ENCODE peak calls at places on chromosomes 12 and 14, in ten cellular contexts. A, Y, N, K, E, D, U, S, O and Q are unnamed samples.

GRCh38 chr12:131116437-131117117 is 162.9 kb downstream of the ADGRD1 start:
- DNase-seq in A (no peak), O (peak; percentile 52), N (peak; percentile 75), E (no peak), K (no peak), S (peak; percentile 37), U (no peak), Y (no peak), D (no peak), Q (no peak)

GRCh38 chr12:25319233-25319984 is 68.7 kb upstream of the KRAS start:
- DNase-seq in O (no peak), U (no peak), D (no peak), Y (no peak), K (no peak), A (no peak), N (no peak), S (no peak), E (no peak), Q (no peak)

GRCh38 chr12:88471641-88472040 is 108.6 kb downstream of the KITLG start:
- DNase-seq in U (no peak), E (peak; percentile 55), D (peak; percentile 25), K (no peak), N (peak; percentile 82), S (no peak), Y (peak; percentile 90), A (no peak), O (peak; percentile 92), Q (peak; percentile 82)

GRCh38 chr14:91888641-91889476 is 21.5 kb upstream of the TC2N start:
- DNase-seq in U (no peak), S (no peak), O (peak; percentile 4), Y (no peak), E (no peak), N (no peak), K (no peak), A (no peak), D (no peak), Q (no peak)

GRCh38 chr12:2118481-2119255 is 65.9 kb downstream of the CACNA1C start:
- DNase-seq in U (no peak), S (no peak), Y (no peak), O (no peak), K (no peak), E (no peak), N (no peak), A (no peak), D (no peak), Q (no peak)

GRCh38 chr12:4353785-4354208 is 25.7 kb downstream of the FGF23 start:
- DNase-seq in D (peak; percentile 43), N (no peak), O (peak; percentile 11), Y (peak; percentile 16), E (no peak), U (no peak), A (peak; percentile 21), S (no peak), K (no peak), Q (peak; percentile 4)

GRCh38 chr12:32507559-32508276 is 108.4 kb downstream of the FGD4 start:
- DNase-seq in K (no peak), U (no peak), Y (no peak), E (no peak), O (no peak), A (no peak), D (no peak), N (no peak), S (no peak), Q (no peak)

GRCh38 chr12:26177303-26177702 is 18.1 kb upstream of the SSPN start:
- DNase-seq in E (no peak), O (no peak), U (no peak), D (no peak), A (no peak), Y (peak; percentile 9), S (no peak), N (no peak), K (no peak), Q (no peak)

GRCh38 chr14:46819117-46819516 is 167.5 kb upstream of the RPL10L start:
- DNase-seq in K (no peak), Y (no peak), E (no peak), D (no peak), U (no peak), S (no peak), N (no peak), O (no peak), A (no peak), Q (no peak)

GRCh38 chr12:98895086-98895651 is 250.1 kb downstream of the APAF1 start:
- DNase-seq in U (no peak), S (peak; percentile 45), D (no peak), N (no peak), Y (no peak), A (no peak), O (no peak), K (no peak), E (no peak), Q (no peak)

GRCh38 chr12:87383705-87384104 is 645.5 kb downstream of the C12orf50 start:
- DNase-seq in S (no peak), A (no peak), O (peak; percentile 79), Y (no peak), E (no peak), K (no peak), U (no peak), N (no peak), D (peak; percentile 20), Q (no peak)

GRCh38 chr14:55249423-55249822 is 21.8 kb upstream of the FBXO34 start:
- DNase-seq in S (no peak), K (no peak), Y (no peak), U (no peak), A (no peak), O (peak; percentile 64), D (no peak), E (no peak), N (peak; percentile 17), Q (no peak)

GRCh38 chr14:29926228-29926627 is 1.4 kb downstream of the PRKD1 start:
- DNase-seq in O (no peak), A (no peak), S (no peak), K (no peak), E (no peak), D (no peak), Y (no peak), N (no peak), U (peak; percentile 6), Q (no peak)

GRCh38 chr14:102140027-102140749 is 491 bp downstream of the WDR20 start:
- DNase-seq in K (peak; percentile 23), Y (peak; percentile 35), D (peak; percentile 35), E (no peak), U (peak; percentile 35), O (no peak), A (no peak), N (peak; percentile 28), S (peak; percentile 16), Q (peak; percentile 9)

GRCh38 chr14:33986804-33987203 is 35.9 kb upstream of the EGLN3 start:
- DNase-seq in K (no peak), E (peak; percentile 57), O (peak; percentile 58), N (peak; percentile 86), S (no peak), D (peak; percentile 73), Y (peak; percentile 91), A (no peak), U (no peak), Q (peak; percentile 90)

DNA sequence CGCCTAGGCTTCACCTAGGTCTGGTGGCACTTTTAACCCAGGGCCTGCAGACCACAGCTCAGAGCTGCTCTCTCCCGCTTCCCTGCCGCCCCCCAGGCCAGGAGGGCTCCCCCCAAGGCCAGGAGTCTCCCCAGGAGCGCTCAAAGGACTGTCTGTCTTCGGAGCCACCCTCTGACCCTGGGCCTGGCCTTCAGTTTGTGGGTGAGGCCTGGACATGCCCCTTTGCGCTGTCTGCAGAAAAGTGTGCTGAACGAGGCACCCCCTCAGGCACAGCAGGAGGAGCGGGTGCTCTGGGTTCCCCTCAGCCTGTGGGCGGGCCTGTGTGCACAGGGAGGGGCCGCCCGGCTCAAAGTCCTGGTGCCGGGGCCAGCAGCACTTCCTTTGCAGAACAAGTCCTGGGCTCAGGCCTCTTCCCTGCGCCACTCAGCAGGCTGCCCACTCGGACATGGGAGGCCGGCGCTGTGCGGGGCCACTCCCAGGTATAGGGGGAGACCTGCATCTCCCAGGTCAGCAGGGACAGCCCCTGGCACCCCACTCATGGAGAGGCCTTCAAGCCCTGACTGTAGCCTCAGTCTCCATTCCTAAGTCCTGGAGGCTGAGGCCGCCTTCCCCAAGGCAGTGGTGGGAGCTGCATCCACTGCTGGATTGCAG is 14.3 kb downstream of the DEGS2 start:
- DNase-seq in Y (no peak), N (no peak), E (no peak), O (no peak), U (no peak), A (no peak), K (no peak), D (no peak), S (no peak), Q (no peak)
- TF ChIP-seq CTCF in Y (no peak), N (no peak), E (no peak), O (no peak), U (no peak), A (no peak), K (no peak), D (no peak), S (no peak), Q (no peak)

DNA sequence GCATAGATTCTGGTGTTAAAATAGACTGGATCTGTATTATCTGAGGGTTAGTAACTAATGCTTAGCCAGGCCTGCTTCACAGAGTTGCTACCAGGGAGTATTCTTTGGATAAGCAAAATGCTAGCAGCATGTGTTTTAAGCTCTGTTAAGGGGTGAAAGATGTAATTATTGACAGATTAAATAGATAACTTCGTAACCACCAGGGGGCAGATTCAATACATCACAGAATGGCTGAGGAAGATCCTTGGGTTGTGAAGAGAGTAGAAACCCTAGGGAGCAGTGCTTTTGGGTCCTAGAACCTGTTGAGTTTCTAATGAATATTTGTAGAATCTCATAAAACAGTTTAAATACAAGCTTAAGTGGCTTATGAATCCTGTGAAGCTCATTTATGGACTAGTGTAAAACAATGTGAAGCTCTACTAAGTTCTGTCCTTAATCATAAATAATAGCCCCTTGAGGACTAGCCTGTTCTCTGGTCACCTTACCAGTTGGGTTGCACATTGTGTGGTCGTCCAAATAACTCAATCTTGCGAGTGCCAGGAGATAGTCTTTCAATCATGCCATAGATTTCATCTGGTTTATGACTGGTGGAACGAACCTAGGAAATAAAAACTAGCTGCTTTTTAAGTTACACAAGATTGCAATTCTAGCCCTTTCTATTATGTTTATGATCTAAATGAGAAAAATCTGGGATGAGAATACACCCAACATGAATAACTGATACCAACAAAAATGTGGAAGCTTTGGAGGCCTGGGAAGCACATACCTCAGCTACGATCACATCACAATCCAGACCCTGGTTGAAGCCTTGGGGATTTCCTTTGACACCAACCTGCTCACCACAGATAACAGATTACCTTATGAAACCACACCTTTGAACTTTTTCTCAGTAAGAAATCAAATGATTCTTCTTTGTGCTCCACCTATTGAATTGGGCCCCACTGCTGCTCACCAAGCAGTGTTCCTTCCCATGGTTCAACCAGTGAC is 12.3 kb downstream of the METTL3 start:
- DNase-seq in U (peak; percentile 24), O (peak; percentile 63), N (peak; percentile 52), A (peak; percentile 27), E (no peak), S (peak; percentile 36), Y (peak; percentile 44), D (peak; percentile 31), K (no peak), Q (peak; percentile 50)
- TF ChIP-seq CTCF in U (peak; percentile 61), O (peak; percentile 38), N (peak; percentile 61), A (peak; percentile 34), E (peak; percentile 44), S (peak; percentile 73), Y (peak; percentile 42), D (peak; percentile 53), K (peak; percentile 52), Q (peak; percentile 42)

GRCh38 chr12:65074932-65075331 is 46.2 kb downstream of the WIF1 start:
- DNase-seq in D (peak; percentile 2), N (no peak), A (peak; percentile 73), E (no peak), S (no peak), Y (peak; percentile 13), O (no peak), K (no peak), U (no peak), Q (no peak)
- TF ChIP-seq CTCF in D (no peak), N (no peak), A (peak; percentile 52), E (no peak), S (no peak), Y (peak; percentile 15), O (no peak), K (no peak), U (no peak), Q (no peak)

GRCh38 chr12:57759360-57759980 is 4.6 kb downstream of the MARCHF9 start:
- DNase-seq in Y (peak; percentile 63), E (no peak), D (no peak), U (no peak), N (no peak), K (no peak), A (peak; percentile 55), O (no peak), S (no peak), Q (no peak)
- TF ChIP-seq CTCF in Y (peak; percentile 33), E (peak; percentile 49), D (peak; percentile 64), U (peak; percentile 41), N (peak; percentile 34), K (peak; percentile 52), A (peak; percentile 60), O (peak; percentile 50), S (peak; percentile 59), Q (peak; percentile 46)